ENCODE peak calls at places on chromosomes 3 and 15, in four cellular contexts. One of them, this sample, is unnamed.

GRCh38 chr3:70097084-70097483 is 97.6 kb downstream of the SAMMSON start:
- DNase-seq in stimulated activated CD8-positive, alpha-beta memory T cell treated with anti-CD3 and anti-CD28 coated beads, Interleukin-7, amount 100 ng/mL, for 24 hours: no peak
- DNase-seq in naive thymus-derived CD4-positive, alpha-beta T cell: no peak
- DNase-seq in EL: no peak
- DNase-seq in this sample: no peak

GRCh38 chr3:71499477-71499876 is 84.1 kb downstream of the FOXP1 start:
- DNase-seq in stimulated activated CD8-positive, alpha-beta memory T cell treated with anti-CD3 and anti-CD28 coated beads, Interleukin-7, amount 100 ng/mL, for 24 hours: no peak
- DNase-seq in naive thymus-derived CD4-positive, alpha-beta T cell: no peak
- DNase-seq in EL: no peak
- DNase-seq in this sample: no peak

GRCh38 chr15:39869251-39869650 is 50.8 kb downstream of the GPR176 start:
- DNase-seq in stimulated activated CD8-positive, alpha-beta memory T cell treated with anti-CD3 and anti-CD28 coated beads, Interleukin-7, amount 100 ng/mL, for 24 hours: no peak
- DNase-seq in naive thymus-derived CD4-positive, alpha-beta T cell: no peak
- DNase-seq in EL: no peak
- DNase-seq in this sample: no peak

GRCh38 chr15:41490355-41490754 is 3.3 kb upstream of the ITPKA start:
- DNase-seq in stimulated activated CD8-positive, alpha-beta memory T cell treated with anti-CD3 and anti-CD28 coated beads, Interleukin-7, amount 100 ng/mL, for 24 hours: no peak
- DNase-seq in naive thymus-derived CD4-positive, alpha-beta T cell: no peak
- DNase-seq in EL: peak
- DNase-seq in this sample: peak

GRCh38 chr3:139608924-139609323 is 68.8 kb downstream of the NMNAT3 start:
- DNase-seq in stimulated activated CD8-positive, alpha-beta memory T cell treated with anti-CD3 and anti-CD28 coated beads, Interleukin-7, amount 100 ng/mL, for 24 hours: no peak
- DNase-seq in naive thymus-derived CD4-positive, alpha-beta T cell: no peak
- DNase-seq in EL: no peak
- DNase-seq in this sample: no peak

GRCh38 chr15:96014939-96015338 is 315.6 kb upstream of the NR2F2 start:
- DNase-seq in stimulated activated CD8-positive, alpha-beta memory T cell treated with anti-CD3 and anti-CD28 coated beads, Interleukin-7, amount 100 ng/mL, for 24 hours: no peak
- DNase-seq in naive thymus-derived CD4-positive, alpha-beta T cell: no peak
- DNase-seq in EL: no peak
- DNase-seq in this sample: no peak

GRCh38 chr3:165491487-165491886 is 295.3 kb upstream of the SLITRK3 start:
- DNase-seq in stimulated activated CD8-positive, alpha-beta memory T cell treated with anti-CD3 and anti-CD28 coated beads, Interleukin-7, amount 100 ng/mL, for 24 hours: no peak
- DNase-seq in naive thymus-derived CD4-positive, alpha-beta T cell: no peak
- DNase-seq in EL: no peak
- DNase-seq in this sample: peak

GRCh38 chr3:139836656-139837464 is 98.1 kb upstream of the CLSTN2 start:
- DNase-seq in stimulated activated CD8-positive, alpha-beta memory T cell treated with anti-CD3 and anti-CD28 coated beads, Interleukin-7, amount 100 ng/mL, for 24 hours: no peak
- DNase-seq in naive thymus-derived CD4-positive, alpha-beta T cell: no peak
- DNase-seq in EL: no peak
- DNase-seq in this sample: no peak

GRCh38 chr3:191968299-191968698 is 507.3 kb downstream of the PYDC2 start:
- DNase-seq in stimulated activated CD8-positive, alpha-beta memory T cell treated with anti-CD3 and anti-CD28 coated beads, Interleukin-7, amount 100 ng/mL, for 24 hours: no peak
- DNase-seq in naive thymus-derived CD4-positive, alpha-beta T cell: no peak
- DNase-seq in EL: no peak
- DNase-seq in this sample: no peak

GRCh38 chr3:154956815-154957214 is 123.3 kb upstream of the MME start:
- DNase-seq in stimulated activated CD8-positive, alpha-beta memory T cell treated with anti-CD3 and anti-CD28 coated beads, Interleukin-7, amount 100 ng/mL, for 24 hours: no peak
- DNase-seq in naive thymus-derived CD4-positive, alpha-beta T cell: no peak
- DNase-seq in EL: no peak
- DNase-seq in this sample: no peak

GRCh38 chr3:160796813-160797164 is 40.8 kb downstream of the PPM1L start:
- DNase-seq in stimulated activated CD8-positive, alpha-beta memory T cell treated with anti-CD3 and anti-CD28 coated beads, Interleukin-7, amount 100 ng/mL, for 24 hours: no peak
- DNase-seq in naive thymus-derived CD4-positive, alpha-beta T cell: no peak
- DNase-seq in EL: no peak
- DNase-seq in this sample: no peak

GRCh38 chr3:178551916-178552321 is 15.7 kb downstream of the KCNMB2 start:
- DNase-seq in stimulated activated CD8-positive, alpha-beta memory T cell treated with anti-CD3 and anti-CD28 coated beads, Interleukin-7, amount 100 ng/mL, for 24 hours: no peak
- DNase-seq in naive thymus-derived CD4-positive, alpha-beta T cell: no peak
- DNase-seq in EL: no peak
- DNase-seq in this sample: peak

GRCh38 chr15:60797444-60798040 is 318.6 kb upstream of the ICE2 start:
- DNase-seq in stimulated activated CD8-positive, alpha-beta memory T cell treated with anti-CD3 and anti-CD28 coated beads, Interleukin-7, amount 100 ng/mL, for 24 hours: no peak
- DNase-seq in naive thymus-derived CD4-positive, alpha-beta T cell: no peak
- DNase-seq in EL: no peak
- DNase-seq in this sample: no peak

GRCh38 chr3:109806929-109807328 is 469.6 kb upstream of the DPPA4 start:
- DNase-seq in stimulated activated CD8-positive, alpha-beta memory T cell treated with anti-CD3 and anti-CD28 coated beads, Interleukin-7, amount 100 ng/mL, for 24 hours: no peak
- DNase-seq in naive thymus-derived CD4-positive, alpha-beta T cell: peak
- DNase-seq in EL: peak
- DNase-seq in this sample: peak

GRCh38 chr15:101698314-101698713 is 26.0 kb downstream of the TARS3 start:
- DNase-seq in stimulated activated CD8-positive, alpha-beta memory T cell treated with anti-CD3 and anti-CD28 coated beads, Interleukin-7, amount 100 ng/mL, for 24 hours: no peak
- DNase-seq in naive thymus-derived CD4-positive, alpha-beta T cell: no peak
- DNase-seq in EL: peak
- DNase-seq in this sample: no peak

GRCh38 chr3:171878441-171879225 is 35.5 kb downstream of the TMEM212 start:
- DNase-seq in stimulated activated CD8-positive, alpha-beta memory T cell treated with anti-CD3 and anti-CD28 coated beads, Interleukin-7, amount 100 ng/mL, for 24 hours: no peak
- DNase-seq in naive thymus-derived CD4-positive, alpha-beta T cell: no peak
- DNase-seq in EL: peak
- DNase-seq in this sample: no peak

GRCh38 chr3:24254649-24255048 is 240.0 kb downstream of the THRB start:
- DNase-seq in stimulated activated CD8-positive, alpha-beta memory T cell treated with anti-CD3 and anti-CD28 coated beads, Interleukin-7, amount 100 ng/mL, for 24 hours: no peak
- DNase-seq in naive thymus-derived CD4-positive, alpha-beta T cell: no peak
- DNase-seq in EL: peak
- DNase-seq in this sample: peak

GRCh38 chr15:99443768-99444446 is 121.9 kb upstream of the MEF2A start:
- DNase-seq in stimulated activated CD8-positive, alpha-beta memory T cell treated with anti-CD3 and anti-CD28 coated beads, Interleukin-7, amount 100 ng/mL, for 24 hours: no peak
- DNase-seq in naive thymus-derived CD4-positive, alpha-beta T cell: peak
- DNase-seq in EL: no peak
- DNase-seq in this sample: no peak

This sample was measured in brain microvascular endothelial cell.